ENCODE peak calls at places on chromosomes 6 and 20, in ten cellular contexts. X, C, S, G, L, O, R, I, U and F are unnamed samples.

GRCh38 chr6:167550936-167551633 is 226.2 kb downstream of the TTLL2 start:
- DNase-seq in X (peak), C (no peak), S (peak), G (no peak), L (peak), O (peak), R (no peak), I (no peak), U (peak), F (no peak)

GRCh38 chr6:62797190-62797589 is 414.1 kb upstream of the FKBP1C start:
- DNase-seq in X (no peak), C (no peak), S (no peak), G (no peak), L (no peak), O (no peak), R (no peak), I (peak), U (no peak), F (no peak)

GRCh38 chr6:127812985-127813681 is 87.7 kb downstream of the THEMIS start:
- DNase-seq in X (no peak), C (no peak), S (no peak), G (no peak), L (no peak), O (no peak), R (no peak), I (no peak), U (no peak), F (no peak)

GRCh38 chr6:108168501-108168979 is 2.7 kb downstream of the NR2E1 start:
- DNase-seq in X (no peak), C (peak), S (peak), G (peak), L (no peak), O (no peak), R (peak), I (peak), U (peak), F (no peak)

GRCh38 chr6:13383280-13384163 is 55.2 kb upstream of the TBC1D7 start:
- DNase-seq in X (no peak), C (peak), S (peak), G (no peak), L (no peak), O (no peak), R (peak), I (no peak), U (no peak), F (peak)

GRCh38 chr6:143592335-143592734 is 80.8 kb upstream of the FUCA2 start:
- DNase-seq in X (no peak), C (no peak), S (no peak), G (peak), L (no peak), O (no peak), R (peak), I (peak), U (no peak), F (no peak)

GRCh38 chr6:115830895-115831294 is 229.8 kb downstream of the FRK start:
- DNase-seq in X (no peak), C (no peak), S (peak), G (no peak), L (no peak), O (no peak), R (no peak), I (no peak), U (no peak), F (no peak)

GRCh38 chr6:2765896-2766766 is 938 bp downstream of the WRNIP1 start:
- DNase-seq in X (peak), C (peak), S (peak), G (peak), L (peak), O (peak), R (no peak), I (peak), U (peak), F (peak)

GRCh38 chr20:38725959-38726848 is 1.9 kb downstream of the SLC32A1 start:
- DNase-seq in X (no peak), C (peak), S (peak), G (peak), L (no peak), O (no peak), R (peak), I (peak), U (no peak), F (peak)

GRCh38 chr6:75044846-75045245 is 161.0 kb downstream of the COL12A1 start:
- DNase-seq in X (no peak), C (no peak), S (no peak), G (no peak), L (no peak), O (no peak), R (no peak), I (no peak), U (no peak), F (no peak)

GRCh38 chr6:3843379-3844096 is 5.6 kb upstream of the FAM50B start:
- DNase-seq in X (no peak), C (no peak), S (no peak), G (no peak), L (no peak), O (no peak), R (no peak), I (no peak), U (no peak), F (no peak)

GRCh38 chr6:52611833-52612232 is 35.0 kb upstream of the TRAM2 start:
- DNase-seq in X (no peak), C (no peak), S (no peak), G (no peak), L (no peak), O (no peak), R (no peak), I (peak), U (no peak), F (no peak)

GRCh38 chr6:15914553-15914952 is 214.3 kb upstream of the MYLIP start:
- DNase-seq in X (no peak), C (no peak), S (no peak), G (no peak), L (no peak), O (no peak), R (no peak), I (no peak), U (no peak), F (no peak)

GRCh38 chr20:38209736-38210405 is 44.8 kb upstream of the TGM2 start:
- DNase-seq in X (no peak), C (no peak), S (no peak), G (no peak), L (peak), O (peak), R (no peak), I (no peak), U (no peak), F (no peak)

GRCh38 chr6:96923871-96924493 is 546 bp upstream of the KLHL32 start:
- DNase-seq in X (no peak), C (peak), S (no peak), G (no peak), L (no peak), O (no peak), R (no peak), I (no peak), U (no peak), F (no peak)

GRCh38 chr6:132731086-132731485 is 17.2 kb upstream of the VNN1 start:
- DNase-seq in X (no peak), C (peak), S (no peak), G (no peak), L (no peak), O (no peak), R (no peak), I (no peak), U (no peak), F (no peak)

GRCh38 chr6:137651591-137652335 is 157.6 kb upstream of the OLIG3 start:
- DNase-seq in X (no peak), C (no peak), S (no peak), G (no peak), L (no peak), O (no peak), R (no peak), I (no peak), U (no peak), F (no peak)

GRCh38 chr6:85403331-85404015 is 46.4 kb upstream of the NT5E start:
- DNase-seq in X (no peak), C (peak), S (peak), G (no peak), L (no peak), O (no peak), R (peak), I (peak), U (no peak), F (peak)

GRCh38 chr20:51797357-51798025 is 4.8 kb downstream of the SALL4 start:
- DNase-seq in X (no peak), C (peak), S (no peak), G (no peak), L (no peak), O (no peak), R (no peak), I (peak), U (no peak), F (peak)

GRCh38 chr6:36839819-36840379 is 655 bp upstream of the CPNE5 start:
- DNase-seq in X (peak), C (peak), S (no peak), G (peak), L (no peak), O (no peak), R (no peak), I (peak), U (peak), F (peak)

GRCh38 chr20:9068896-9069663 is at the start of gene PLCB4:
- DNase-seq in X (peak), C (peak), S (peak), G (peak), L (peak), O (peak), R (peak), I (peak), U (no peak), F (peak)

GRCh38 chr20:64051532-64052325 is 2.3 kb upstream of the SOX18 start:
- DNase-seq in X (no peak), C (no peak), S (no peak), G (peak), L (peak), O (no peak), R (no peak), I (no peak), U (peak), F (no peak)

GRCh38 chr6:148997863-148998262 is 251.0 kb downstream of the UST start:
- DNase-seq in X (no peak), C (peak), S (peak), G (no peak), L (no peak), O (no peak), R (peak), I (no peak), U (no peak), F (no peak)

GRCh38 chr6:148824291-148824690 is 77.5 kb downstream of the UST start:
- DNase-seq in X (no peak), C (no peak), S (no peak), G (no peak), L (no peak), O (no peak), R (no peak), I (no peak), U (no peak), F (no peak)

GRCh38 chr6:151307501-151307900 is 67.7 kb downstream of the AKAP12 start:
- DNase-seq in X (no peak), C (no peak), S (no peak), G (no peak), L (no peak), O (no peak), R (no peak), I (no peak), U (no peak), F (no peak)

GRCh38 chr20:51319522-51319921 is 223.0 kb downstream of the NFATC2 start:
- DNase-seq in X (no peak), C (no peak), S (no peak), G (no peak), L (no peak), O (no peak), R (no peak), I (no peak), U (no peak), F (no peak)

GRCh38 chr6:145313041-145313855 is 422.1 kb downstream of the EPM2A start:
- DNase-seq in X (no peak), C (no peak), S (no peak), G (no peak), L (no peak), O (no peak), R (no peak), I (no peak), U (no peak), F (no peak)

GRCh38 chr20:25077610-25078169 is 4.3 kb downstream of the VSX1 start:
- DNase-seq in X (no peak), C (peak), S (peak), G (no peak), L (peak), O (peak), R (peak), I (no peak), U (peak), F (peak)

GRCh38 chr6:106886922-106887797 is 87.4 kb downstream of the CD24 start:
- DNase-seq in X (no peak), C (no peak), S (no peak), G (peak), L (no peak), O (no peak), R (no peak), I (peak), U (no peak), F (no peak)

GRCh38 chr20:62378215-62378614 is 8.7 kb upstream of the RPS21 start:
- DNase-seq in X (no peak), C (no peak), S (no peak), G (no peak), L (no peak), O (no peak), R (no peak), I (peak), U (no peak), F (no peak)

GRCh38 chr20:53750827-53751393 is 157.3 kb upstream of the ZNF217 start:
- DNase-seq in X (no peak), C (peak), S (peak), G (peak), L (no peak), O (no peak), R (peak), I (peak), U (no peak), F (peak)

GRCh38 chr6:142796571-142796970 is 148.4 kb downstream of the HIVEP2 start:
- DNase-seq in X (no peak), C (peak), S (peak), G (no peak), L (no peak), O (no peak), R (peak), I (no peak), U (no peak), F (no peak)

GRCh38 chr6:1611572-1612385 is 2.1 kb downstream of the FOXC1 start:
- DNase-seq in X (no peak), C (peak), S (peak), G (peak), L (no peak), O (peak), R (no peak), I (peak), U (no peak), F (peak)

GRCh38 chr6:1612902-1613301 is 3.2 kb downstream of the FOXC1 start:
- DNase-seq in X (no peak), C (no peak), S (peak), G (no peak), L (no peak), O (no peak), R (peak), I (no peak), U (no peak), F (peak)

GRCh38 chr6:1613631-1614447 is 4.1 kb downstream of the FOXC1 start:
- DNase-seq in X (no peak), C (no peak), S (peak), G (peak), L (peak), O (peak), R (no peak), I (peak), U (no peak), F (peak)

GRCh38 chr6:1611322-1611571 is 1.5 kb downstream of the FOXC1 start:
- DNase-seq in X (no peak), C (no peak), S (peak), G (peak), L (no peak), O (peak), R (no peak), I (no peak), U (no peak), F (peak)

DNA sequence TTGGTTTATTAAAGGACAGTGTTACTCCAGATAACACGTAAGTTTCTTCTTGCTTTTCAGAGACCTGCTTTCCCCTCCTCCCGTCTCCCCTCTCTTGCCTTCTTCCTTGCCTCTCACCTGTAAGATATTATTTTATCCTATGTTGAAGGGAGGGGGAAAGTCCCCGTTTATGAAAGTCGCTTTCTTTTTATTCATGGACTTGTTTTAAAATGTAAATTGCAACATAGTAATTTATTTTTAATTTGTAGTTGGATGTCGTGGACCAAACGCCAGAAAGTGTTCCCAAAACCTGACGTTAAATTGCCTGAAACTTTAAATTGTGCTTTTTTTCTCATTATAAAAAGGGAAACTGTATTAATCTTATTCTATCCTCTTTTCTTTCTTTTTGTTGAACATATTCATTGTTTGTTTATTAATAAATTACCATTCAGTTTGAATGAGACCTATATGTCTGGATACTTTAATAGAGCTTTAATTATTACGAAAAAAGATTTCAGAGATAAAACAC is 2.7 kb downstream of the FOXC1 start:
- DNase-seq in X (no peak), C (no peak), S (no peak), G (no peak), L (no peak), O (no peak), R (no peak), I (no peak), U (no peak), F (no peak)
- H3K4me3 ChIP-seq in X (peak), C (no peak), S (peak), G (peak), L (peak), O (peak), R (peak), I (peak), U (no peak), F (peak)

GRCh38 chr6:28207244-28208179 is 17.6 kb upstream of the ZSCAN9 start:
- DNase-seq in X (peak), C (peak), S (peak), G (peak), L (no peak), O (no peak), R (peak), I (peak), U (peak), F (no peak)
- H3K4me3 ChIP-seq in X (no peak), C (peak), S (peak), G (peak), L (peak), O (no peak), R (peak), I (peak), U (no peak), F (peak)

GRCh38 chr6:164477790-164478189 is 831.6 kb downstream of the C6orf118 start:
- DNase-seq in X (no peak), C (no peak), S (no peak), G (no peak), L (no peak), O (no peak), R (no peak), I (no peak), U (no peak), F (no peak)

GRCh38 chr6:164477126-164477525 is 832.3 kb downstream of the C6orf118 start:
- DNase-seq in X (no peak), C (no peak), S (no peak), G (no peak), L (no peak), O (no peak), R (no peak), I (peak), U (no peak), F (no peak)

DNA sequence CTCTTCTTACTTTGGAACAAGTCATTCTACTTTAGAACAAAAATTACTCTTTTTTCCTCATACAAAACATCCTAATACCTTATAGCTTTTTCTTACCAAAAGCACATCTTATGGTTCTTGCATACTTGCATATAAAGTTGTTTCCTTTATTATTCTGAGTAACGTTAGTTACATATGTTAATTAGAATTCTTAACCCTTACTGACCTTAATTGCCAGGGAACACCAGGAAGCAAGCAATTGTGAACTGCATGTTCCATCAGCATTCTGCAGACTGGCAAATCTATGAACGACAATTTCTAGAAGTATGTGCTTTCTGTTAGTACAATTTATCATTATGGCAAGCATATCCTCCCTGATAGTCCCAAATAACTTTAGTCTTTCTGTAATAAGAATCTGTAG is 831.0 kb downstream of the C6orf118 start:
- DNase-seq in X (no peak), C (no peak), S (no peak), G (no peak), L (no peak), O (no peak), R (no peak), I (peak), U (no peak), F (no peak)
- H3K4me3 ChIP-seq in X (no peak), C (no peak), S (no peak), G (no peak), L (no peak), O (no peak), R (no peak), I (no peak), U (no peak), F (no peak)

GRCh38 chr6:28334272-28335039 is 1.5 kb downstream of the ZSCAN31 start:
- DNase-seq in X (no peak), C (no peak), S (no peak), G (no peak), L (no peak), O (no peak), R (no peak), I (no peak), U (no peak), F (no peak)
- H3K4me3 ChIP-seq in X (no peak), C (no peak), S (no peak), G (peak), L (peak), O (no peak), R (no peak), I (no peak), U (no peak), F (no peak)

GRCh38 chr20:57426831-57427230 is 35.6 kb downstream of the RBM38 start:
- DNase-seq in X (no peak), C (no peak), S (no peak), G (no peak), L (no peak), O (no peak), R (no peak), I (no peak), U (peak), F (no peak)
- H3K4me3 ChIP-seq in X (no peak), C (no peak), S (no peak), G (no peak), L (no peak), O (no peak), R (no peak), I (no peak), U (no peak), F (no peak)

GRCh38 chr6:25232478-25232877 is 46.7 kb upstream of the CARMIL1 start:
- DNase-seq in X (no peak), C (no peak), S (no peak), G (peak), L (no peak), O (peak), R (peak), I (no peak), U (no peak), F (peak)

GRCh38 chr6:25233226-25233625 is 45.9 kb upstream of the CARMIL1 start:
- DNase-seq in X (no peak), C (no peak), S (no peak), G (no peak), L (no peak), O (no peak), R (peak), I (no peak), U (no peak), F (peak)

GRCh38 chr6:25227854-25228253 is 51.3 kb upstream of the CARMIL1 start:
- DNase-seq in X (no peak), C (no peak), S (no peak), G (no peak), L (no peak), O (no peak), R (peak), I (no peak), U (no peak), F (no peak)

GRCh38 chr6:25224237-25224636 is 54.9 kb upstream of the CARMIL1 start:
- DNase-seq in X (no peak), C (no peak), S (no peak), G (no peak), L (no peak), O (no peak), R (no peak), I (no peak), U (no peak), F (no peak)

GRCh38 chr6:25229671-25230321 is 49.4 kb upstream of the CARMIL1 start:
- DNase-seq in X (no peak), C (peak), S (peak), G (no peak), L (no peak), O (no peak), R (peak), I (no peak), U (no peak), F (peak)
- H3K4me3 ChIP-seq in X (no peak), C (no peak), S (no peak), G (no peak), L (no peak), O (no peak), R (no peak), I (no peak), U (no peak), F (no peak)

DNA sequence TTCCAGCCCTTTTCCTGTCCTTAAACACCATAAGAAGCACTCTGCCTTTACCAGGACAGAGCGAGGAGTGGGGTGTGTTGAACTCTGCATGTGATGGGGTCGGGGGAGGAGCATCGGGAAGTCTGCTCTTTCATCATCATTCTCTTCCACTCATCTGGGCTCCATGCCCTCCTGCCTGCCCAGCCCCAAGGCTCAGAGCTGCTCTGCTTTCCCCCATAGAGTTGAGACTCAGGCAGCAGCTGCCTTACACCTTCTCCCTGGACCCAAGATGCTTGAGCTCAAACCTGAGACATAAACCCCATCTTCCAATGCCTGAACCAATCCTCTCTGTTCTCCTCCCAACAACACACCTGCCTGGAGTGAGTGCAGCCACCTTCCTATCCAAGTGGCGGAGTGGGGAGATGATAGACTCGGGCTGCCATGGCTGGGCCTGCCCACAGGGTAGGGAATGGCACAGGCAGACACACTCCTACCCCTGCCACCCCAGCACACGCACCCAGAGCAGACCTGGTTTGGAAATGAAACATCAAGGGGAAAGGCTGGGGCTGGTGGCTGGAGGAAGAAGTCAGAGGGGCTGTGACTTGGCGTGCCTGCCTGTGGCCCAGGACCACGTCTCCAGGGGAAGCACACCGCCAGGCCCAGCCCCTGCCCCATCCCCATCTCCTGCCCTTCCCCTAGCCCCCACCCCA is 28.4 kb downstream of the TFEB start:
- DNase-seq in X (peak), C (peak), S (peak), G (peak), L (peak), O (peak), R (peak), I (no peak), U (no peak), F (peak)
- H3K4me3 ChIP-seq in X (no peak), C (no peak), S (no peak), G (no peak), L (no peak), O (no peak), R (no peak), I (no peak), U (no peak), F (no peak)